ENCODE peak calls at places on chromosomes 11 and 22, in eight cellular contexts. One of them, this sample, is unnamed.

GRCh38 chr22:29879738-29880137 is 3.2 kb upstream of the MTMR3 start:
- DNase-seq in neuronal stem cell: no peak
- DNase-seq in DMS153: no peak
- DNase-seq in CD8-positive, alpha-beta T cell: no peak
- DNase-seq in neural progenitor cell: no peak
- DNase-seq in CD4-positive, alpha-beta T cell: no peak
- DNase-seq in SIG-M5: no peak
- DNase-seq in tibial nerve: no peak
- DNase-seq in this sample: peak

GRCh38 chr22:36369004-36369921 is 18.5 kb downstream of the MYH9 start:
- DNase-seq in neuronal stem cell: no peak
- DNase-seq in DMS153: no peak
- DNase-seq in CD8-positive, alpha-beta T cell: peak
- DNase-seq in neural progenitor cell: no peak
- DNase-seq in CD4-positive, alpha-beta T cell: no peak
- DNase-seq in SIG-M5: no peak
- DNase-seq in tibial nerve: no peak
- DNase-seq in this sample: no peak

GRCh38 chr22:48581821-48582469 is 1245.7 kb downstream of the BRD1 start:
- DNase-seq in neuronal stem cell: no peak
- DNase-seq in DMS153: no peak
- DNase-seq in CD8-positive, alpha-beta T cell: no peak
- DNase-seq in neural progenitor cell: peak
- DNase-seq in CD4-positive, alpha-beta T cell: no peak
- DNase-seq in SIG-M5: no peak
- DNase-seq in tibial nerve: no peak
- DNase-seq in this sample: no peak

GRCh38 chr11:75743711-75744563 is 24.6 kb upstream of the DGAT2 start:
- DNase-seq in neuronal stem cell: no peak
- DNase-seq in DMS153: no peak
- DNase-seq in CD8-positive, alpha-beta T cell: no peak
- DNase-seq in neural progenitor cell: no peak
- DNase-seq in CD4-positive, alpha-beta T cell: no peak
- DNase-seq in SIG-M5: no peak
- DNase-seq in tibial nerve: no peak
- DNase-seq in this sample: peak

GRCh38 chr11:64485077-64485476 is 105.9 kb upstream of the SLC22A12 start:
- DNase-seq in neuronal stem cell: no peak
- DNase-seq in DMS153: no peak
- DNase-seq in CD8-positive, alpha-beta T cell: no peak
- DNase-seq in neural progenitor cell: no peak
- DNase-seq in CD4-positive, alpha-beta T cell: no peak
- DNase-seq in SIG-M5: no peak
- DNase-seq in tibial nerve: no peak
- DNase-seq in this sample: no peak

GRCh38 chr11:43243901-43244300 is 67.9 kb upstream of the API5 start:
- DNase-seq in neuronal stem cell: no peak
- DNase-seq in DMS153: peak
- DNase-seq in CD8-positive, alpha-beta T cell: no peak
- DNase-seq in neural progenitor cell: peak
- DNase-seq in CD4-positive, alpha-beta T cell: no peak
- DNase-seq in SIG-M5: no peak
- DNase-seq in tibial nerve: no peak
- DNase-seq in this sample: no peak

GRCh38 chr11:133892126-133892525 is 46.8 kb upstream of the SPATA19 start:
- DNase-seq in neuronal stem cell: no peak
- DNase-seq in DMS153: no peak
- DNase-seq in CD8-positive, alpha-beta T cell: no peak
- DNase-seq in neural progenitor cell: no peak
- DNase-seq in CD4-positive, alpha-beta T cell: no peak
- DNase-seq in SIG-M5: no peak
- DNase-seq in tibial nerve: no peak
- DNase-seq in this sample: no peak

GRCh38 chr22:41940853-41941765 is 5.8 kb downstream of the CENPM start:
- DNase-seq in neuronal stem cell: peak
- DNase-seq in DMS153: peak
- DNase-seq in CD8-positive, alpha-beta T cell: peak
- DNase-seq in neural progenitor cell: peak
- DNase-seq in CD4-positive, alpha-beta T cell: peak
- DNase-seq in SIG-M5: no peak
- DNase-seq in tibial nerve: peak
- DNase-seq in this sample: peak

GRCh38 chr11:121004196-121004840 is 19.6 kb upstream of the TBCEL start:
- DNase-seq in neuronal stem cell: no peak
- DNase-seq in DMS153: no peak
- DNase-seq in CD8-positive, alpha-beta T cell: no peak
- DNase-seq in neural progenitor cell: no peak
- DNase-seq in CD4-positive, alpha-beta T cell: no peak
- DNase-seq in SIG-M5: no peak
- DNase-seq in tibial nerve: no peak
- DNase-seq in this sample: no peak

GRCh38 chr22:37443086-37443485 is 15.8 kb upstream of the ELFN2 start:
- DNase-seq in neuronal stem cell: no peak
- DNase-seq in DMS153: no peak
- DNase-seq in CD8-positive, alpha-beta T cell: no peak
- DNase-seq in neural progenitor cell: no peak
- DNase-seq in CD4-positive, alpha-beta T cell: no peak
- DNase-seq in SIG-M5: no peak
- DNase-seq in tibial nerve: no peak
- DNase-seq in this sample: no peak

GRCh38 chr22:43919106-43919965 is 4.3 kb upstream of the PNPLA3 start:
- DNase-seq in neuronal stem cell: no peak
- DNase-seq in DMS153: no peak
- DNase-seq in CD8-positive, alpha-beta T cell: no peak
- DNase-seq in neural progenitor cell: no peak
- DNase-seq in CD4-positive, alpha-beta T cell: no peak
- DNase-seq in SIG-M5: no peak
- DNase-seq in tibial nerve: no peak
- DNase-seq in this sample: no peak

This sample was measured in K562.